ENCODE peak calls at places on chromosome 16, in seven cellular contexts. M is H7; C is AML-193; I is AG10803; N is choroid plexus epithelial cell; Z is NCI-H510A; A is CD4-positive, alpha-beta T cell. L is an unnamed sample.

GRCh38 chr16:85706449-85707034 is 17.8 kb upstream of the GINS2 start:
- DNase-seq in A (no peak), C (no peak), Z (no peak), N (no peak), M (no peak), I (no peak), L (no peak)

GRCh38 chr16:9053006-9053601 is 38.3 kb upstream of the HAPSTR1 start:
- DNase-seq in M (peak), Z (no peak), I (peak), C (no peak), A (no peak), N (peak), L (peak)

GRCh38 chr16:73058221-73058615 is 10.3 kb upstream of the ZFHX3 start:
- DNase-seq in N (no peak), A (no peak), M (peak), I (peak), Z (no peak), C (peak), L (no peak)

GRCh38 chr16:13863075-13863765 is 56.7 kb upstream of the ERCC4 start:
- DNase-seq in N (no peak), C (no peak), M (no peak), I (no peak), A (no peak), Z (no peak), L (no peak)

GRCh38 chr16:57128787-57129389 is 36.5 kb downstream of the CPNE2 start:
- DNase-seq in A (peak), M (no peak), Z (no peak), C (no peak), I (no peak), N (no peak), L (no peak)

GRCh38 chr16:56355221-56355620 is 70.1 kb downstream of the AMFR start:
- DNase-seq in A (no peak), C (no peak), M (peak), Z (no peak), I (no peak), N (no peak), L (no peak)

GRCh38 chr16:4574919-4575705 is 19.0 kb downstream of the C16orf96 start:
- DNase-seq in C (no peak), A (no peak), N (no peak), I (no peak), M (peak), Z (no peak), L (no peak)

GRCh38 chr16:1223355-1224214 is 1.5 kb downstream of the TPSG1 start:
- DNase-seq in Z (no peak), C (no peak), I (no peak), N (no peak), M (no peak), A (no peak), L (no peak)